ENCODE peak calls at places on chromosomes 3 and 15, in five cellular contexts. W is fibroblast of pulmonary artery, S is lower leg skin, K is kidney epithelial cell, R is GM12865. M is an unnamed sample.

GRCh38 chr3:156456771-156457224 is 98.1 kb downstream of the SSR3 start:
- DNase-seq in W (no peak), S (no peak), K (no peak), R (no peak), M (peak)

GRCh38 chr3:14836049-14836468 is 17.3 kb downstream of the FGD5 start:
- DNase-seq in W (no peak), S (no peak), K (no peak), R (no peak), M (no peak)

GRCh38 chr3:154616298-154616697 is 186.3 kb upstream of the GPR149 start:
- DNase-seq in W (no peak), S (no peak), K (no peak), R (peak), M (no peak)

GRCh38 chr3:116391296-116392201 is 53.7 kb downstream of the LSAMP start:
- DNase-seq in W (no peak), S (no peak), K (no peak), R (no peak), M (no peak)

GRCh38 chr3:125202197-125202596 is 10.4 kb downstream of the SLC12A8 start:
- DNase-seq in W (peak), S (no peak), K (no peak), R (peak), M (no peak)

GRCh38 chr3:50272911-50273688 is 4.2 kb downstream of the SEMA3B start:
- DNase-seq in W (peak), S (peak), K (peak), R (peak), M (peak)

GRCh38 chr3:63727248-63727647 is 74.8 kb downstream of the SNTN start:
- DNase-seq in W (no peak), S (no peak), K (no peak), R (no peak), M (no peak)

GRCh38 chr15:45635191-45635638 is 386 bp downstream of the SQOR start:
- DNase-seq in W (peak), S (peak), K (no peak), R (peak), M (no peak)

GRCh38 chr3:96814581-96815567 is at the start of gene EPHA6:
- DNase-seq in W (no peak), S (no peak), K (no peak), R (no peak), M (no peak)

GRCh38 chr3:41138601-41139000 is 60.7 kb upstream of the CTNNB1 start:
- DNase-seq in W (no peak), S (no peak), K (no peak), R (no peak), M (no peak)

GRCh38 chr15:97692317-97693015 is 268.0 kb upstream of the ARRDC4 start:
- DNase-seq in W (no peak), S (no peak), K (no peak), R (no peak), M (no peak)

GRCh38 chr15:98713585-98714001 is 65.3 kb downstream of the IGF1R start:
- DNase-seq in W (no peak), S (no peak), K (no peak), R (peak), M (no peak)

GRCh38 chr15:38041576-38041975 is 107.1 kb downstream of the TMCO5A start:
- DNase-seq in W (peak), S (no peak), K (no peak), R (no peak), M (no peak)

GRCh38 chr3:179544981-179545645 is 17.6 kb upstream of the ACTL6A start:
- DNase-seq in W (peak), S (no peak), K (no peak), R (no peak), M (peak)

GRCh38 chr15:76058714-76059319 is 968 bp upstream of the TMEM266 start:
- DNase-seq in W (peak), S (no peak), K (no peak), R (peak), M (no peak)

GRCh38 chr3:128466840-128467541 is at the start of gene DNAJB8:
- DNase-seq in W (no peak), S (no peak), K (no peak), R (no peak), M (no peak)

GRCh38 chr3:29494305-29495036 is 213.6 kb downstream of the RBMS3 start:
- DNase-seq in W (peak), S (no peak), K (no peak), R (no peak), M (no peak)

GRCh38 chr3:177337548-177338331 is 140.5 kb upstream of the TBL1XR1 start:
- DNase-seq in W (peak), S (no peak), K (no peak), R (peak), M (peak)

DNA sequence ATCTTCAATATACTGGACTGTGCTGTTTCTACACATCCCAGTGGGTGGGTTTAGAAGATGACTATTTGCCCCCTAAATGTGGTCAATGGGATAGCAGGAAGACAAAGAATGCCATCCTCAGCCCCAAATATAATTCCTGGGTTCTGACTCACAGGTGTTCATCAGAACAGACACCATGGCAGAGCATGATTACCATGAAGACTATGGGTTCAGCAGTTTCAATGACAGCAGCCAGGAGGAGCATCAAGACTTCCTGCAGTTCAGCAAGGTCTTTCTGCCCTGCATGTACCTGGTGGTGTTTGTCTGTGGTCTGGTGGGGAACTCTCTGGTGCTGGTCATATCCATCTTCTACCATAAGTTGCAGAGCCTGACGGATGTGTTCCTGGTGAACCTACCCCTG is 3.0 kb downstream of the CXCR6 start:
- DNase-seq in W (no peak), S (peak), K (no peak), R (no peak), M (no peak)
- TF ChIP-seq CTCF in W (no peak), S (no peak), K (no peak), R (no peak), M (peak)

DNA sequence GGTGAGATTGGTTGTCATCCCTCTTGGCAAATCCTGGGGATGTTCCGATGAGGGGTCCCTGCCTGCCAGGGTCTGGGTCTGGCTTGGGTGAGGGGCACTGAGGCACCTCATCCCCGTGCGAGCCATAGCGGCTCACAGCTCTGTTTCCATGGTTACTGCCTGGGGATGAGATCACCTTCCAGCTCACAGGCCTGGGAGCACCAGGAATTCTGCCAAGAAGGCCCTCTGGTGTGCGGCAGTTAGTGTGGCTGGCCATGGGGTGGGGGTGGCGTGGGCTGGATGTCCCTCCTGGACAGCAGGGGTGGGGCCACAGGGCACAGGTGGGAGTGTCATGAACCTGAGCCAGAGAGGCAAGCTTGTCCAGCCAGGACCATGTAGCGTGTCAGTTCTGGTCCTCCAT is 22.1 kb upstream of the PRR23E start:
- DNase-seq in W (peak), S (peak), K (peak), R (no peak), M (peak)
- TF ChIP-seq CTCF in W (no peak), S (no peak), K (peak), R (no peak), M (no peak)

GRCh38 chr3:132723024-132723462 is 834 bp upstream of the NPHP3 start:
- DNase-seq in W (no peak), S (no peak), K (no peak), R (peak), M (no peak)

GRCh38 chr3:132722165-132723023 is at the start of gene NPHP3:
- DNase-seq in W (peak), S (peak), K (peak), R (peak), M (peak)

GRCh38 chr3:132726341-132726823 is 4.2 kb upstream of the NPHP3 start:
- DNase-seq in W (peak), S (no peak), K (no peak), R (peak), M (no peak)

GRCh38 chr3:132723551-132723950 is 1.3 kb upstream of the NPHP3 start:
- DNase-seq in W (no peak), S (no peak), K (no peak), R (no peak), M (no peak)

GRCh38 chr3:132721479-132722164 is 587 bp downstream of the NPHP3 start:
- DNase-seq in W (peak), S (peak), K (no peak), R (peak), M (peak)
- TF ChIP-seq CTCF in W (peak), S (no peak), K (peak), R (no peak), M (peak)

DNA sequence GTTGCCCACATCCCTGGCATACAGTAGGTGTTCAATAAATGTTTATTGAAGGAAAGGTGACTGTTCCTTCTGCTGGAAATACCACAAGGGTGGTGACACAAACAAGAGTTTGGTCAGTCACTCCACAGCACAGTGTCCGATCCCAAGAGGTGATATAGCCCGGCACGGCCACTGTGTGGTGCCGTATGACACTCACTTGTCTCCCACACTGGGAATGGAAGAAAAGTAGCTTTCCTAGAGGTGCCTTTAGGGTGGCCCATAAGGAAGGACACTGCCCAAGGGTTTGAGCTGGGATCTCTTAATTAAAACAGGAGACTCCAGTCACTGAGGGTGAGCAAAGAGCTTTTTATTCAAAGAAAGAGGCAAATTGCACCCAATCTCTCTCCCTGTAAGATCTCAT is 40.5 kb downstream of the TGM4 start:
- DNase-seq in W (peak), S (no peak), K (no peak), R (no peak), M (no peak)
- TF ChIP-seq CTCF in W (peak), S (no peak), K (peak), R (no peak), M (peak)

DNA sequence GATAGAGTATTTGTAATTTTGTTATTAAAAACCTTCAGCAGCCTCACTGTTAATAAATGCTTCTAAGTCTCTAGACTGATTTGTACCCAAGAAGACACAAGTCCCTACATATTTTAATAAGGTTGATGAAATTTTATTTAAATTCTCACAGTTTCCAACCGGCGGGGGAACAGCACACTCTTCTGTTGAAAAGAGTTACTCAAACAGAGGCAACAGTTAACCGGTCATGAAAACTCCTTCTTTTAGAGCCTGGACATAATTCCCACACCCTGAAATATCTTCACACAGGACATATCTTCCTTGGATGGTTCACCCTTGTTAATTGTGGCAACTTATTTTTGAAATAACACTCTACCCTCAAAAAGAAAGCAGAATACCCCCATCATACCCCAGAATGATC is 278.8 kb downstream of the FOXP1 start:
- DNase-seq in W (peak), S (no peak), K (no peak), R (no peak), M (peak)
- TF ChIP-seq CTCF in W (peak), S (no peak), K (peak), R (no peak), M (peak)

GRCh38 chr15:48336940-48337339 is 5.7 kb downstream of the DUT start:
- DNase-seq in W (peak), S (no peak), K (no peak), R (peak), M (no peak)
- TF ChIP-seq CTCF in W (peak), S (no peak), K (peak), R (peak), M (peak)

M was measured in brain microvascular endothelial cell.